ENCODE peak calls at places on chromosomes 1 and 21, in five cellular contexts. One of them, this sample, is unnamed.

GRCh38 chr1:34740161-34740875 is 14.5 kb upstream of the GJB5 start:
- DNase-seq in CD4-positive, CD25-positive, alpha-beta regulatory T cell: no peak
- DNase-seq in mammary epithelial cell: peak; percentile 13
- DNase-seq in tibial nerve: no peak
- DNase-seq in GM23248: peak; percentile 44
- DNase-seq in this sample: peak; percentile 66

GRCh38 chr1:207868252-207868768 is 42.6 kb downstream of the CD34 start:
- DNase-seq in CD4-positive, CD25-positive, alpha-beta regulatory T cell: peak; percentile 51
- DNase-seq in tibial nerve: peak; percentile 68
- DNase-seq in GM23248: peak; percentile 63
- DNase-seq in mammary epithelial cell: peak; percentile 63
- DNase-seq in this sample: no peak

GRCh38 chr1:203268901-203269653 is 36.2 kb upstream of the BTG2 start:
- DNase-seq in mammary epithelial cell: peak; percentile 62
- DNase-seq in CD4-positive, CD25-positive, alpha-beta regulatory T cell: peak; percentile 89
- DNase-seq in GM23248: peak; percentile 80
- DNase-seq in tibial nerve: peak; percentile 78
- DNase-seq in this sample: peak; percentile 89

GRCh38 chr1:16022393-16022792 is 557 bp downstream of the CLCNKA start:
- DNase-seq in tibial nerve: no peak
- DNase-seq in mammary epithelial cell: no peak
- DNase-seq in GM23248: no peak
- DNase-seq in CD4-positive, CD25-positive, alpha-beta regulatory T cell: no peak
- DNase-seq in this sample: no peak

GRCh38 chr1:235940282-235940681 is 73.6 kb upstream of the LYST start:
- DNase-seq in mammary epithelial cell: no peak
- DNase-seq in tibial nerve: no peak
- DNase-seq in CD4-positive, CD25-positive, alpha-beta regulatory T cell: no peak
- DNase-seq in GM23248: no peak
- DNase-seq in this sample: no peak

GRCh38 chr1:110556471-110556807 is 37.5 kb upstream of the KCNA10 start:
- DNase-seq in tibial nerve: no peak
- DNase-seq in GM23248: no peak
- DNase-seq in CD4-positive, CD25-positive, alpha-beta regulatory T cell: no peak
- DNase-seq in mammary epithelial cell: no peak
- DNase-seq in this sample: no peak

GRCh38 chr1:4734791-4735190 is 80.4 kb downstream of the AJAP1 start:
- DNase-seq in mammary epithelial cell: no peak
- DNase-seq in CD4-positive, CD25-positive, alpha-beta regulatory T cell: no peak
- DNase-seq in GM23248: no peak
- DNase-seq in tibial nerve: no peak
- DNase-seq in this sample: no peak

GRCh38 chr1:32733573-32734321 is 31.2 kb upstream of the SYNC start:
- DNase-seq in mammary epithelial cell: no peak
- DNase-seq in tibial nerve: no peak
- DNase-seq in GM23248: no peak
- DNase-seq in CD4-positive, CD25-positive, alpha-beta regulatory T cell: no peak
- DNase-seq in this sample: no peak

GRCh38 chr21:19807231-19807630 is 1191.0 kb upstream of the NCAM2 start:
- DNase-seq in CD4-positive, CD25-positive, alpha-beta regulatory T cell: no peak
- DNase-seq in mammary epithelial cell: no peak
- DNase-seq in tibial nerve: no peak
- DNase-seq in GM23248: no peak
- DNase-seq in this sample: no peak

GRCh38 chr1:923131-923990 is at the start of gene SAMD11:
- DNase-seq in tibial nerve: peak; percentile 76
- DNase-seq in mammary epithelial cell: peak; percentile 80
- DNase-seq in GM23248: peak; percentile 89
- DNase-seq in CD4-positive, CD25-positive, alpha-beta regulatory T cell: peak; percentile 56
- DNase-seq in this sample: peak; percentile 84

GRCh38 chr1:115577513-115577912 is 64.3 kb upstream of the VANGL1 start:
- DNase-seq in tibial nerve: no peak
- DNase-seq in CD4-positive, CD25-positive, alpha-beta regulatory T cell: no peak
- DNase-seq in GM23248: no peak
- DNase-seq in mammary epithelial cell: no peak
- DNase-seq in this sample: no peak

GRCh38 chr1:40798366-40799310 is 15.1 kb downstream of the KCNQ4 start:
- DNase-seq in CD4-positive, CD25-positive, alpha-beta regulatory T cell: no peak
- DNase-seq in mammary epithelial cell: no peak
- DNase-seq in tibial nerve: no peak
- DNase-seq in GM23248: no peak
- DNase-seq in this sample: no peak

DNA sequence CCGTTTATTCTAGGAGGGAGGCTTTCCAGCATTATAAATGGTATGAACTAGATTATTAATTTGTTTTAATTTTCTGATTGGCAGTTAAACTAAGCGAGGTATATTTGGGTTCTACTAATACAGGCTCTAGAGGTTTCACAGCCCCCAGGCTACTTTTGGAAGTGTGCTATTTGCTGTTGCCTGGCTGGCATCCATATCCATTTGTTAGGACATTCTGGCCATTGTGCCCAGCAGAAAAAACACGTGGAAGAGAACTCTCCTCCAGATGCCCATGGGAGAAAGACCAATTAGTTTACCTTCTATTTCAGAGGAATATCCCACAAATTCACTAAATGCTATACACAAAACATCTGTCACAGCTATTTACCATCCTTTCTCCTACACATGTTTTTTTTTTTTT is 29.3 kb downstream of the MACO1 start:
- DNase-seq in tibial nerve: no peak
- DNase-seq in mammary epithelial cell: no peak
- DNase-seq in GM23248: no peak
- DNase-seq in CD4-positive, CD25-positive, alpha-beta regulatory T cell: no peak
- DNase-seq in this sample: no peak
- H3K36me3 ChIP-seq in tibial nerve: no peaks in the 10 kb centered on the region
- H3K36me3 ChIP-seq in mammary epithelial cell: peaks cover 11% of the 10 kb centered on the region
- H3K36me3 ChIP-seq in GM23248: peaks cover 20% of the 10 kb centered on the region
- H3K36me3 ChIP-seq in CD4-positive, CD25-positive, alpha-beta regulatory T cell: peaks cover 62% of the 10 kb centered on the region
- H3K36me3 ChIP-seq in this sample: peaks cover 7% of the 10 kb centered on the region

GRCh38 chr1:156336242-156336641 is 1.9 kb downstream of the CCT3 start:
- DNase-seq in tibial nerve: no peak
- DNase-seq in GM23248: peak; percentile 26
- DNase-seq in CD4-positive, CD25-positive, alpha-beta regulatory T cell: peak; percentile 35
- DNase-seq in mammary epithelial cell: no peak
- DNase-seq in this sample: no peak

GRCh38 chr1:156338180-156338973 is at the start of the genes CCT3 and TSACC:
- DNase-seq in mammary epithelial cell: peak; percentile 100
- DNase-seq in GM23248: peak; percentile 100
- DNase-seq in CD4-positive, CD25-positive, alpha-beta regulatory T cell: peak; percentile 100
- DNase-seq in tibial nerve: peak; percentile 100
- DNase-seq in this sample: peak; percentile 99

GRCh38 chr1:156337052-156337887 is 822 bp downstream of the CCT3 start:
- DNase-seq in GM23248: peak; percentile 35
- DNase-seq in CD4-positive, CD25-positive, alpha-beta regulatory T cell: no peak
- DNase-seq in mammary epithelial cell: peak; percentile 16
- DNase-seq in tibial nerve: no peak
- DNase-seq in this sample: peak; percentile 10

GRCh38 chr1:156342556-156342955 is 4.2 kb downstream of the TSACC start:
- DNase-seq in tibial nerve: no peak
- DNase-seq in GM23248: peak; percentile 55
- DNase-seq in CD4-positive, CD25-positive, alpha-beta regulatory T cell: no peak
- DNase-seq in mammary epithelial cell: no peak
- DNase-seq in this sample: no peak

DNA sequence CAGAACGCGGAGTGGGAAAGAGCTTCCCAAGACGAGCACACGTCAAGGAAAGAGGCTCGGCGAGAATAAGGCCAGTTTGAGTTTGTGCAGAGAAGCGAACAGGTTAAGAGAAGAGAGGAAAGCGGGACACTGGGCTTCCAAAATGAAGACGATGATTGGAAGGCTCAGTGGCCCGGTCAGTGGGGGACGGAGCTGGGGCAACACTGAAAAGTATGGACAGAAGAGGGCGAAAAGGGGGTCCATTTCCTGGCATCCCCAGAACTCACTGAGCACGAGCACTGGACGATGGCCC is 258 bp downstream of the CCT3 start:
- DNase-seq in tibial nerve: no peak
- DNase-seq in GM23248: no peak
- DNase-seq in mammary epithelial cell: no peak
- DNase-seq in CD4-positive, CD25-positive, alpha-beta regulatory T cell: no peak
- DNase-seq in this sample: no peak
- H3K36me3 ChIP-seq in tibial nerve: no peaks in the 10 kb centered on the region
- H3K36me3 ChIP-seq in GM23248: peaks cover 29% of the 10 kb centered on the region
- H3K36me3 ChIP-seq in mammary epithelial cell: peaks cover 25% of the 10 kb centered on the region
- H3K36me3 ChIP-seq in CD4-positive, CD25-positive, alpha-beta regulatory T cell: peaks cover 27% of the 10 kb centered on the region
- H3K36me3 ChIP-seq in this sample: peaks cover 18% of the 10 kb centered on the region

DNA sequence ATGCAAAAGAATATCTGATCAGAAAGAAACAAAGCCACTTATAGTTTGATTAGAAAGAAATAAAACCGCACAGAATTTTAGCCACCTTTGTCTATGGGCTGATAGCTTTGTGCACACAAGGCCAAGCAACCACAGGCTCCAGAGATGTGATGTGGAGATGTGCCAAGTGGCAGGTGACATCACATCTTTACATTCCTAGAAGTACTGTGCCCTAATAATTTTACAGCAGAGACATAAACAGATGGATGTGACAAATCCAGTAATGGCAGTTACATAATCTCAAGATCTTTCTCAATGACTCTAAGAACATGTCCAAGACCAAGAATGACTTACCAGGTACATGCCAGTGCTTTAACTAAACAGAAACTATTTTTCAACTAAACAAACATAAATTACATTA is 159.5 kb downstream of the LTN1 start:
- DNase-seq in tibial nerve: no peak
- DNase-seq in CD4-positive, CD25-positive, alpha-beta regulatory T cell: no peak
- DNase-seq in mammary epithelial cell: peak; percentile 21
- DNase-seq in GM23248: no peak
- DNase-seq in this sample: no peak
- H3K36me3 ChIP-seq in tibial nerve: no peaks in the 10 kb centered on the region
- H3K36me3 ChIP-seq in CD4-positive, CD25-positive, alpha-beta regulatory T cell: no peaks in the 10 kb centered on the region
- H3K36me3 ChIP-seq in mammary epithelial cell: no peaks in the 10 kb centered on the region
- H3K36me3 ChIP-seq in GM23248: no peaks in the 10 kb centered on the region
- H3K36me3 ChIP-seq in this sample: no peaks in the 10 kb centered on the region

GRCh38 chr1:213087911-213088310 is 36.9 kb downstream of the RPS6KC1 start:
- DNase-seq in tibial nerve: no peak
- DNase-seq in mammary epithelial cell: no peak
- DNase-seq in CD4-positive, CD25-positive, alpha-beta regulatory T cell: no peak
- DNase-seq in GM23248: no peak
- DNase-seq in this sample: no peak

DNA sequence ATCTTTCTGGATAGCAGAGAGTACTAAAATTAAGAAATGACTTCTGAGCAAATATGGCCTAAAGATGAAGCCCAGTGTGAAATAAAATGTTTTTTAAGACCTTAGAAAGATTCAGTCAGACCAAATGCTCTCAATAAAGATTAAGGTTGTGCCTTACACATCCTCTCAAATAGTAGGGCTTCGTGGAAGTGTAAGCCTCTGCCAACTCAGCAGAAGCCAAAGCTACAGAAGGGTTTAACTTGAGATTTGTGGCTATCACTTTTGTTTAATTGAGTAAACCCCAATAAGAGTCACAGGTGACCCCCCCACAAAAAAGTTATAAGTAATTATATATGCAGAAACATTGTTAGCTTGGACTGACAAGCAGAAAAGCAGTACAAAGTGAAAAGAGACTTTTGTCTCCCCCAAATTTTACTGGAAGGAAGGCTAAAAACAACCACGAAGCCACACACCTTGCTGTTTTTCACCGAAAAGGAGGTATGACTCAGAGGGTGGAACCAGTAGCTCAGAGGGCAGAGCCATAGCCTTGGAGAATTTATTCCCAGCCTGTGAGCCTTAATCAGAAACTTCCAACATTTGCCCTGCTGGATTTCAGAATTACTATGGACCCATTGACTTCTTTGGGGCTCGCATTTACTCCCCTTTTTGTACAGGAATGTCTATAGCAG is 31.9 kb downstream of the RPS6KC1 start:
- DNase-seq in mammary epithelial cell: peak; percentile 52
- DNase-seq in CD4-positive, CD25-positive, alpha-beta regulatory T cell: peak; percentile 76
- DNase-seq in tibial nerve: no peak
- DNase-seq in GM23248: peak; percentile 12
- DNase-seq in this sample: no peak
- H3K36me3 ChIP-seq in mammary epithelial cell: no peaks in the 10 kb centered on the region
- H3K36me3 ChIP-seq in CD4-positive, CD25-positive, alpha-beta regulatory T cell: peaks cover 17% of the 10 kb centered on the region
- H3K36me3 ChIP-seq in tibial nerve: no peaks in the 10 kb centered on the region
- H3K36me3 ChIP-seq in GM23248: peaks cover 5% of the 10 kb centered on the region
- H3K36me3 ChIP-seq in this sample: peaks cover 10% of the 10 kb centered on the region

DNA sequence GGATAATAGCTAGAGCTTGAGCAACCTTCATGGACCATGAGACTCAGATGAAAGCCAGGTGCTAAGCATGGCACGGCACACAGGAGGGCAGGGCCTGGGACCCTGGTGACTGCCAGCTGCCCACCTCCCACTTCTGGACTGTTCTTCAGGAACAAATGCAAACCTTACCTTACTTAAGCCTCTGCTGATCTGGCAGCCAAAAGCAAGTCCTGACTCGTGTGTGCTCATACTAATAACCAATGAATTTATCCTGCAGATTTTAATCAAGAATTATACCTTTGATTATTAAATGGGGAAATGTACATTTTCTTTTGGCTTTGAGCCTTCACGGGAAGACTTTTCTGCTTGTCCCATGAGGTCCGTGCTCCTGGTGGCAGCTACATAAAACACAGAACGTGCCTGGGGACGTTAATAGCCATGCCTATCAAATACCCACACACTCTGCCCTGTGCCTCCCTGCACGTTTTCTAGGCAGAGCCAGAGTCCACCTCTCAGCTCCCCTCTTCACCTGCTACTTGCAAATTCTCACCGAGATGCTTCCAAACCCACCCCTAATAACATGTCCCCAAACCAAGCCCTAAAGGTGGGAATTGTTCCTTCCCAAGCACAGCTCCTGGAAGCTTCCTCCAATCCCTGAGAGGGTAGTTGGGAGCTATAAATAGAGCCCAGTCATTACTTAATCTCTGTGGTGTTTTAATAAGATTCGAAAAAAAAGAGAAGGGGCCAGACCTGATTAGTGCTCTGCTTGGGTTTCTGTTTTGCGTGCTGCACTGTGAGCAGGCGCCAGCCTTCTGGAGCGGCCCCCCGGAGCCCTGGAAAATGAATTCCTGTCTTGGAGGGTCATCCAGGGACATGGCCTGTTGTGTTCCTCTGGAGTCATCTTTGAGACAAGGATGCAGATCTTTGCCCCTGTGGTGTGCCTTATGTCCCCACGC is 33.5 kb downstream of the SLC1A7 start:
- DNase-seq in GM23248: peak; percentile 78
- DNase-seq in mammary epithelial cell: no peak
- DNase-seq in CD4-positive, CD25-positive, alpha-beta regulatory T cell: no peak
- DNase-seq in tibial nerve: no peak
- DNase-seq in this sample: no peak
- H3K36me3 ChIP-seq in GM23248: no peaks in the 10 kb centered on the region
- H3K36me3 ChIP-seq in mammary epithelial cell: no peaks in the 10 kb centered on the region
- H3K36me3 ChIP-seq in CD4-positive, CD25-positive, alpha-beta regulatory T cell: no peaks in the 10 kb centered on the region
- H3K36me3 ChIP-seq in tibial nerve: no peaks in the 10 kb centered on the region
- H3K36me3 ChIP-seq in this sample: no peaks in the 10 kb centered on the region

DNA sequence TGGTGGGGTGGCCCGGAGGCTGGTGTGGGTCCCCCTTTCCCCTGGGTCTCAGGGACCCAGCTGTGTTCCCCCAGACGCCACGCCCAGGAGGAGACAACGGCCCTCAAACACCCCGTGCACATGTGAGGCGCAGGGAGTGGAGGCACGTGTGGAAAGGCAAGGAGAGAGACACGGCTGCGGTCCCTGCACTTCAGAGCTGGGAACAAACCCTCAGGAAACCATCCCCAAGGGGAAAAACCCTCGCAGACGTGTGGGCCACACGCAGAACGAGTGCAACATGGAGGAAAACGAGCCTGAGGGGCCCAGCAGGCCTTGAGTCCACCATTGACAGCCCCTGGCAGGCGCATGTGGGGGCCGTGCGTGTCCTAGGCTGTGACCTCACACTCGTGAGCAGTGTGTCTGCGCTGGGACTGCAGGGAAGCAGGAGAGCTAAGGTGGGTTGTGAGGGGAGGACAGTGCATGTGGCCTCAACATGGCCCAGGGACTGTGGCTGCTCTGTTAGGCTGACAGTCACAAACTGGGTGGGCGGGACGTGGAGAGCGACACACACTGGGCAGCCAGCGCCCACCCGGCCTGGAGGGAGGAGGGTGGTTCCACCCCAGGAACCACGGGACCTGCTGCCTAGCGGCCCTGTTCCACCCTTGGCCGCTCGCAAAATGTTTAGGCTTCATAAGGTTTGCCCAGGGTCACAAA is 20.0 kb downstream of the ITGB2 start:
- DNase-seq in tibial nerve: no peak
- DNase-seq in CD4-positive, CD25-positive, alpha-beta regulatory T cell: no peak
- DNase-seq in GM23248: no peak
- DNase-seq in mammary epithelial cell: no peak
- DNase-seq in this sample: no peak
- H3K36me3 ChIP-seq in tibial nerve: no peaks in the 10 kb centered on the region
- H3K36me3 ChIP-seq in CD4-positive, CD25-positive, alpha-beta regulatory T cell: peaks cover 82% of the 10 kb centered on the region
- H3K36me3 ChIP-seq in GM23248: no peaks in the 10 kb centered on the region
- H3K36me3 ChIP-seq in mammary epithelial cell: no peaks in the 10 kb centered on the region
- H3K36me3 ChIP-seq in this sample: no peaks in the 10 kb centered on the region